ENCODE peak calls at places on chromosomes 6 and 20, in eight cellular contexts. W, S, U, Z, E, I, L and H are unnamed samples.

GRCh38 chr6:105069821-105070445 is 109.9 kb downstream of the POPDC3 start:
- DNase-seq in W (no peak), S (no peak), U (peak; percentile 57), Z (no peak), E (no peak), I (peak; percentile 67), L (no peak), H (no peak)

GRCh38 chr6:32685603-32686002 is 19.1 kb upstream of the HLA-DQB1 start:
- DNase-seq in W (no peak), S (no peak), U (no peak), Z (peak; percentile 91), E (no peak), I (peak; percentile 39), L (no peak), H (no peak)

GRCh38 chr6:11381801-11382513 is 149.5 kb upstream of the NEDD9 start:
- DNase-seq in W (no peak), S (no peak), U (no peak), Z (peak; percentile 91), E (no peak), I (no peak), L (no peak), H (no peak)

GRCh38 chr6:52839124-52840055 is 1.2 kb downstream of the GSTA5 start:
- DNase-seq in W (no peak), S (peak; percentile 86), U (peak; percentile 72), Z (peak; percentile 55), E (peak; percentile 71), I (peak; percentile 77), L (peak; percentile 3), H (peak; percentile 16)

GRCh38 chr6:128515550-128516513 is 4.6 kb downstream of the PTPRK start:
- DNase-seq in W (no peak), S (no peak), U (peak; percentile 63), Z (no peak), E (no peak), I (peak; percentile 55), L (no peak), H (no peak)

GRCh38 chr20:17845701-17846475 is 122.7 kb downstream of the SNX5 start:
- DNase-seq in W (no peak), S (no peak), U (peak; percentile 32), Z (no peak), E (no peak), I (no peak), L (no peak), H (no peak)

GRCh38 chr6:170454512-170455285 is 98.4 kb downstream of the PSMB1 start:
- DNase-seq in W (no peak), S (no peak), U (no peak), Z (no peak), E (peak; percentile 57), I (no peak), L (no peak), H (no peak)

GRCh38 chr6:33091957-33092356 is 16.2 kb downstream of the HLA-DPB1 start:
- DNase-seq in W (peak; percentile 39), S (peak; percentile 67), U (peak; percentile 31), Z (peak; percentile 66), E (peak; percentile 86), I (no peak), L (no peak), H (no peak)